ENCODE peak calls at places on chromosomes 7 and 10, in nine cellular contexts. N is NCI-H748 treated with DMSO at 0.1 percent for 48 hours; U is psoas muscle; F is GM04504; M is cardiac muscle cell; H is endothelial cell; P is left lung; Y is stimulated activated CD8-positive, alpha-beta memory T cell treated with anti-CD3 and anti-CD28 coated beads, Interleukin-15, amount 100 ng/mL, for 24 hours; C is activated CD8-positive, alpha-beta memory T cell treated with anti-CD3 and anti-CD28 coated beads for 24 hours. K is an unnamed sample.

GRCh38 chr7:32472015-32472414 is 18.2 kb downstream of the LSM5 start:
- DNase-seq in N (no peak), P (no peak), F (no peak), C (no peak), M (no peak), Y (no peak), H (no peak), U (no peak), K (no peak)

GRCh38 chr7:4958477-4959301 is at the start of gene MMD2:
- DNase-seq in C (no peak), P (no peak), Y (no peak), N (no peak), F (no peak), U (no peak), M (no peak), H (no peak), K (peak)

GRCh38 chr10:125153693-125154490 is 6.5 kb downstream of the CTBP2 start:
- DNase-seq in F (no peak), P (no peak), M (peak), Y (no peak), H (no peak), U (no peak), C (no peak), N (no peak), K (no peak)

GRCh38 chr7:99326408-99326782 is 697 bp downstream of the ARPC1A start:
- DNase-seq in P (no peak), U (no peak), M (no peak), F (no peak), Y (no peak), H (no peak), N (no peak), C (no peak), K (peak)

GRCh38 chr10:86963341-86963919 is 4.9 kb upstream of the ADIRF start:
- DNase-seq in F (no peak), M (no peak), C (peak), P (no peak), H (no peak), Y (no peak), N (no peak), U (no peak), K (peak)

GRCh38 chr7:131190146-131190545 is 137.5 kb upstream of the MKLN1 start:
- DNase-seq in Y (no peak), P (no peak), N (no peak), U (no peak), H (no peak), M (no peak), C (no peak), F (no peak), K (no peak)

GRCh38 chr10:88657901-88658300 is 6.3 kb upstream of the LIPF start:
- DNase-seq in P (no peak), H (no peak), C (no peak), N (no peak), M (no peak), Y (no peak), U (no peak), F (no peak), K (no peak)

GRCh38 chr10:125123363-125124113 is 36.8 kb downstream of the CTBP2 start:
- DNase-seq in M (peak), C (no peak), H (no peak), U (peak), Y (no peak), N (peak), F (no peak), P (peak), K (no peak)

GRCh38 chr10:77179015-77179695 is 458.5 kb downstream of the KCNMA1 start:
- DNase-seq in Y (no peak), H (no peak), C (no peak), M (peak), N (no peak), P (peak), U (peak), F (peak), K (no peak)

GRCh38 chr7:118734541-118734940 is 510.0 kb downstream of the ANKRD7 start:
- DNase-seq in U (no peak), Y (no peak), N (no peak), C (no peak), P (no peak), M (no peak), F (no peak), H (no peak), K (no peak)

GRCh38 chr7:149819141-149819960 is 18.8 kb upstream of the ZNF862 start:
- DNase-seq in F (no peak), N (no peak), Y (no peak), M (no peak), C (no peak), P (no peak), H (no peak), U (peak), K (no peak)

GRCh38 chr7:154907651-154908620 is 95.0 kb downstream of the PAXIP1 start:
- DNase-seq in P (no peak), F (no peak), Y (no peak), U (no peak), H (no peak), C (no peak), M (no peak), N (no peak), K (no peak)

GRCh38 chr10:111482621-111483216 is 405.9 kb downstream of the ADRA2A start:
- DNase-seq in H (no peak), C (no peak), Y (no peak), M (no peak), U (no peak), P (no peak), F (no peak), N (no peak), K (no peak)

K was measured in D341Med.